ENCODE peak calls at places on chromosomes 2 and 18, in nine cellular contexts. Z is activated T-cell treated with anti-CD3 and anti-CD28 coated beads, Interleukin-2, amount 50 U/mL, for 24 hours; W is amniotic stem cell; D is upper lobe of right lung; U is SK-MEL-5; F is iris pigment epithelial cell; O is activated naive CD8-positive, alpha-beta T cell treated with anti-CD3 and anti-CD28 coated beads, Interleukin-2, amount 50 U/mL, for 16 hours; N is Calu3; G is NCI-H2081. C is an unnamed sample.

GRCh38 chr2:72895759-72896281 is 8.6 kb downstream of the SPR start:
- DNase-seq in O (no peak), F (peak; percentile 59), D (no peak), Z (no peak), G (no peak), N (no peak), U (no peak), W (no peak), C (no peak)

GRCh38 chr18:31077883-31078282 is 24.3 kb downstream of the DSC2 start:
- DNase-seq in G (no peak), N (no peak), W (no peak), D (no peak), Z (no peak), F (no peak), U (no peak), O (no peak), C (no peak)

GRCh38 chr2:16322308-16323130 is 343.1 kb downstream of the CYRIA start:
- DNase-seq in F (no peak), O (no peak), G (no peak), D (no peak), W (no peak), U (no peak), Z (no peak), N (no peak), C (no peak)

GRCh38 chr2:1538663-1539062 is 125.4 kb downstream of the TPO start:
- DNase-seq in N (no peak), U (peak; percentile 67), Z (no peak), O (no peak), D (no peak), F (peak; percentile 25), G (peak; percentile 60), W (no peak), C (no peak)

GRCh38 chr18:11981383-11981632 is at the start of gene IMPA2:
- DNase-seq in Z (no peak), U (no peak), G (no peak), D (no peak), W (no peak), O (no peak), F (no peak), N (no peak), C (no peak)

GRCh38 chr2:241907171-241907570 is 37.6 kb downstream of the RTP5 start:
- DNase-seq in Z (peak; percentile 0), F (no peak), D (peak; percentile 20), G (peak; percentile 7), W (no peak), O (no peak), N (no peak), U (no peak), C (no peak)

GRCh38 chr2:127943186-127943585 is 57.4 kb upstream of the AMMECR1L start:
- DNase-seq in W (no peak), Z (no peak), O (no peak), F (peak; percentile 7), G (no peak), N (no peak), D (no peak), U (no peak), C (no peak)

GRCh38 chr2:74334931-74335333 is 8.3 kb downstream of the SLC4A5 start:
- DNase-seq in D (peak; percentile 86), Z (peak; percentile 78), G (peak; percentile 59), W (peak; percentile 26), U (peak; percentile 90), O (peak; percentile 46), F (peak; percentile 66), N (peak; percentile 83), C (peak; percentile 44)

GRCh38 chr2:112669667-112670066 is 23.9 kb downstream of the SLC20A1 start:
- DNase-seq in F (no peak), O (no peak), W (no peak), N (no peak), D (no peak), U (no peak), Z (no peak), G (no peak), C (no peak)

GRCh38 chr18:32776525-32776924 is 3.7 kb upstream of the KLHL14 start:
- DNase-seq in D (no peak), N (no peak), F (no peak), U (no peak), G (no peak), O (no peak), Z (no peak), W (no peak), C (no peak)

GRCh38 chr2:196088209-196088608 is 19.6 kb upstream of the DNAH7 start:
- DNase-seq in U (no peak), G (no peak), W (no peak), F (peak; percentile 54), Z (no peak), O (no peak), D (no peak), N (no peak), C (no peak)

GRCh38 chr2:235697041-235697440 is 203.2 kb downstream of the AGAP1 start:
- DNase-seq in Z (no peak), U (no peak), G (no peak), D (no peak), F (no peak), O (no peak), N (no peak), W (no peak), C (no peak)

GRCh38 chr2:221572180-221572820 is at the start of gene EPHA4:
- DNase-seq in O (peak; percentile 37), U (peak; percentile 84), F (peak; percentile 92), Z (peak; percentile 90), W (peak; percentile 85), D (peak; percentile 92), N (peak; percentile 92), G (peak; percentile 87), C (no peak)

GRCh38 chr2:203714112-203714511 is 7.7 kb downstream of the CD28 start:
- DNase-seq in U (no peak), Z (no peak), G (no peak), N (no peak), D (no peak), F (no peak), W (no peak), O (no peak), C (no peak)

GRCh38 chr2:121530210-121530562 is 494 bp upstream of the RNU4ATAC start:
- DNase-seq in F (peak; percentile 75), D (peak; percentile 89), N (peak; percentile 75), U (peak; percentile 77), W (peak; percentile 32), O (peak; percentile 9), Z (no peak), G (peak; percentile 64), C (no peak)

GRCh38 chr2:24721470-24721869 is 71.7 kb downstream of the PTRHD1 start:
- DNase-seq in O (no peak), Z (no peak), G (peak; percentile 75), N (no peak), F (peak; percentile 91), U (no peak), D (no peak), W (peak; percentile 59), C (peak; percentile 35)

GRCh38 chr2:18154259-18154658 is 275.8 kb downstream of the KCNS3 start:
- DNase-seq in U (no peak), W (no peak), D (no peak), O (no peak), F (peak; percentile 17), Z (no peak), N (no peak), G (no peak), C (no peak)

GRCh38 chr2:230447455-230448451 is 31.8 kb downstream of the SP100 start:
- DNase-seq in Z (no peak), W (no peak), D (no peak), O (no peak), G (no peak), N (no peak), F (no peak), U (no peak), C (no peak)

GRCh38 chr18:10951631-10952544 is 197.5 kb downstream of the PIEZO2 start:
- DNase-seq in W (no peak), O (no peak), G (no peak), F (no peak), Z (no peak), N (no peak), U (no peak), D (no peak), C (no peak)

GRCh38 chr2:133674433-133675331 is 106.4 kb upstream of the NCKAP5 start:
- DNase-seq in N (peak; percentile 43), U (peak; percentile 83), W (peak; percentile 44), O (no peak), G (peak; percentile 79), F (peak; percentile 90), Z (no peak), D (peak; percentile 66), C (peak; percentile 31)

GRCh38 chr18:61551586-61551985 is 218.4 kb downstream of the CDH20 start:
- DNase-seq in G (peak; percentile 70), U (peak; percentile 79), N (peak; percentile 66), Z (no peak), F (peak; percentile 88), W (peak; percentile 68), O (no peak), D (no peak), C (peak; percentile 59)

GRCh38 chr2:48479923-48480322 is 50.0 kb upstream of the STON1 start:
- DNase-seq in D (no peak), Z (no peak), O (no peak), N (no peak), F (no peak), U (no peak), G (no peak), W (no peak), C (no peak)

GRCh38 chr2:7052404-7052803 is 135.2 kb downstream of the RNF144A start:
- DNase-seq in F (no peak), O (no peak), G (no peak), N (no peak), Z (no peak), W (no peak), D (no peak), U (no peak), C (no peak)

GRCh38 chr2:189379731-189380261 is 61.5 kb upstream of the WDR75 start:
- DNase-seq in Z (no peak), D (no peak), F (no peak), U (no peak), W (no peak), N (no peak), O (no peak), G (no peak), C (no peak)

GRCh38 chr2:38039111-38039510 is 36.8 kb downstream of the CYP1B1 start:
- DNase-seq in N (no peak), D (no peak), Z (no peak), G (no peak), O (no peak), W (no peak), U (no peak), F (peak; percentile 69), C (no peak)

GRCh38 chr2:1082456-1083205 is 132.0 kb downstream of the SNTG2 start:
- DNase-seq in O (no peak), N (no peak), Z (no peak), G (no peak), W (no peak), D (no peak), U (no peak), F (no peak), C (no peak)

GRCh38 chr2:106004854-106005253 is 189.2 kb downstream of the UXS1 start:
- DNase-seq in G (no peak), O (no peak), D (no peak), W (no peak), U (no peak), Z (no peak), F (no peak), N (no peak), C (no peak)

GRCh38 chr2:71801969-71802368 is 345.7 kb downstream of the CYP26B1 start:
- DNase-seq in O (no peak), W (peak; percentile 53), Z (peak; percentile 28), D (no peak), F (peak; percentile 55), N (peak; percentile 47), G (no peak), U (peak; percentile 74), C (no peak)

GRCh38 chr2:235170536-235171510 is 219.0 kb downstream of the SH3BP4 start:
- DNase-seq in D (no peak), Z (no peak), W (peak; percentile 69), N (peak; percentile 57), U (peak; percentile 78), F (peak; percentile 79), G (peak; percentile 80), O (no peak), C (no peak)

GRCh38 chr18:47737956-47738355 is 192.5 kb downstream of the SMAD2 start:
- DNase-seq in Z (no peak), U (no peak), W (no peak), N (no peak), O (no peak), G (no peak), D (no peak), F (no peak), C (no peak)

GRCh38 chr18:59994357-59994756 is 94.6 kb downstream of the PMAIP1 start:
- DNase-seq in Z (no peak), U (peak; percentile 38), W (no peak), N (no peak), O (no peak), G (no peak), F (no peak), D (no peak), C (no peak)